ENCODE peak calls at places on chromosomes 3 and 15, in seven cellular contexts. W is choroid plexus epithelial cell, V is NCI-H2081, S is NCI-H1436, H is HFFc6, G is HFF-Myc, O is GM03348. Z is an unnamed sample.

GRCh38 chr3:94063497-94064119 is 747 bp downstream of the NSUN3 start:
- DNase-seq in W (peak), V (no peak), S (no peak), H (no peak), G (no peak), O (no peak), Z (no peak)

GRCh38 chr15:66472176-66472999 is 25.2 kb downstream of the SNAPC5 start:
- DNase-seq in W (peak), V (no peak), S (no peak), H (peak), G (peak), O (peak), Z (no peak)

GRCh38 chr15:100601158-100601557 is 826 bp downstream of the LINS1 start:
- DNase-seq in W (peak), V (no peak), S (no peak), H (no peak), G (no peak), O (peak), Z (no peak)

GRCh38 chr15:56965614-56966013 is 47.2 kb downstream of the TCF12 start:
- DNase-seq in W (no peak), V (no peak), S (no peak), H (no peak), G (no peak), O (no peak), Z (no peak)

GRCh38 chr3:100260081-100260684 is 609 bp upstream of the TBC1D23 start:
- DNase-seq in W (peak), V (peak), S (no peak), H (no peak), G (no peak), O (no peak), Z (peak)

GRCh38 chr3:53155763-53156162 is 5.2 kb upstream of the PRKCD start:
- DNase-seq in W (no peak), V (no peak), S (no peak), H (no peak), G (no peak), O (no peak), Z (peak)

GRCh38 chr3:193812078-193812725 is 219.2 kb downstream of the OPA1 start:
- DNase-seq in W (no peak), V (no peak), S (no peak), H (no peak), G (no peak), O (no peak), Z (peak)

GRCh38 chr3:38029400-38030125 is at the start of gene PLCD1:
- DNase-seq in W (peak), V (no peak), S (no peak), H (peak), G (no peak), O (peak), Z (peak)

GRCh38 chr3:13139471-13140065 is 66.3 kb upstream of the IQSEC1 start:
- DNase-seq in W (no peak), V (no peak), S (no peak), H (no peak), G (no peak), O (no peak), Z (no peak)

GRCh38 chr3:16498130-16498890 is 15.2 kb downstream of the RFTN1 start:
- DNase-seq in W (no peak), V (no peak), S (no peak), H (no peak), G (no peak), O (no peak), Z (no peak)

GRCh38 chr15:101016581-101016980 is 97.4 kb downstream of the LRRK1 start:
- DNase-seq in W (no peak), V (no peak), S (no peak), H (no peak), G (no peak), O (no peak), Z (no peak)

GRCh38 chr3:54905936-54906335 is 21.9 kb downstream of the LRTM1 start:
- DNase-seq in W (no peak), V (no peak), S (no peak), H (no peak), G (no peak), O (no peak), Z (no peak)

GRCh38 chr15:60590935-60591490 is 112.1 kb upstream of the ICE2 start:
- DNase-seq in W (peak), V (no peak), S (no peak), H (peak), G (no peak), O (peak), Z (peak)

GRCh38 chr3:114892880-114893279 is 254.2 kb downstream of the ZBTB20 start:
- DNase-seq in W (no peak), V (no peak), S (no peak), H (no peak), G (no peak), O (no peak), Z (no peak)

Z was measured in ureter.